ENCODE peak calls at places on chromosomes 1 and 21, in five cellular contexts. M, E, W, F and Q are unnamed samples.

GRCh38 chr1:70459502-70460225 is 48.6 kb downstream of the CTH start:
- DNase-seq in E (no peak), F (no peak), W (no peak), M (no peak), Q (no peak)

GRCh38 chr1:151606867-151607266 is 5.0 kb upstream of the SNX27 start:
- DNase-seq in E (no peak), F (no peak), W (no peak), M (no peak), Q (no peak)

GRCh38 chr1:198549863-198550262 is 9.4 kb upstream of the ATP6V1G3 start:
- DNase-seq in E (no peak), F (no peak), W (no peak), M (no peak), Q (no peak)

GRCh38 chr1:237191403-237191802 is 149.4 kb downstream of the RYR2 start:
- DNase-seq in F (no peak), M (no peak), W (no peak), E (no peak), Q (no peak)

GRCh38 chr1:229579101-229579651 is 20.7 kb upstream of the ABCB10 start:
- DNase-seq in F (peak), W (no peak), E (peak), M (no peak), Q (no peak)

GRCh38 chr1:238558156-238558555 is 667.4 kb upstream of the ZP4 start:
- DNase-seq in W (no peak), E (no peak), M (no peak), F (no peak), Q (no peak)

GRCh38 chr1:35642472-35642955 is 1.2 kb upstream of the PSMB2 start:
- DNase-seq in M (no peak), F (no peak), E (no peak), W (peak), Q (no peak)

GRCh38 chr1:3795453-3796214 is 664 bp downstream of the LRRC47 start:
- DNase-seq in W (no peak), F (no peak), M (no peak), E (no peak), Q (no peak)

GRCh38 chr1:40530735-40531380 is 579 bp upstream of the ZNF684 start:
- DNase-seq in W (peak), E (no peak), F (no peak), M (no peak), Q (no peak)

GRCh38 chr1:209618756-209619420 is 33.3 kb downstream of the LAMB3 start:
- DNase-seq in F (no peak), M (no peak), E (no peak), W (no peak), Q (no peak)

GRCh38 chr1:241592273-241592958 is 47.8 kb downstream of the CHML start:
- DNase-seq in E (no peak), W (no peak), F (no peak), M (no peak), Q (no peak)

GRCh38 chr21:41764558-41765392 is 2.1 kb downstream of the RIPK4 start:
- DNase-seq in E (no peak), W (peak), M (no peak), F (no peak), Q (no peak)

GRCh38 chr1:20071416-20071815 is 1.4 kb downstream of the PLA2G5 start:
- DNase-seq in W (no peak), E (no peak), M (no peak), F (no peak), Q (no peak)

GRCh38 chr1:8497196-8497878 is 179.4 kb downstream of the SLC45A1 start:
- DNase-seq in M (no peak), W (peak), F (no peak), E (no peak), Q (no peak)

GRCh38 chr1:209646558-209646957 is 5.7 kb downstream of the LAMB3 start:
- DNase-seq in M (no peak), E (no peak), F (no peak), W (peak), Q (no peak)

GRCh38 chr1:89089962-89090361 is 25.0 kb upstream of the GBP1 start:
- DNase-seq in M (no peak), F (no peak), W (no peak), E (no peak), Q (no peak)

GRCh38 chr1:84344286-84344685 is 42.8 kb downstream of the SAMD13 start:
- DNase-seq in W (no peak), M (no peak), E (no peak), F (no peak), Q (no peak)

GRCh38 chr1:203351037-203351625 is at the start of gene FMOD:
- DNase-seq in W (no peak), F (no peak), M (no peak), E (peak), Q (no peak)

GRCh38 chr1:113452921-113453770 is 62.8 kb downstream of the MAGI3 start:
- DNase-seq in M (no peak), E (no peak), W (peak), F (no peak), Q (no peak)

GRCh38 chr1:13809461-13810159 is 109.6 kb downstream of the PRDM2 start:
- DNase-seq in W (no peak), F (peak), E (no peak), M (no peak), Q (no peak)

GRCh38 chr1:19885821-19886220 is 3.6 kb downstream of the OTUD3 start:
- DNase-seq in F (no peak), E (no peak), M (no peak), W (no peak), Q (no peak)

GRCh38 chr1:11598461-11598860 is 55.8 kb downstream of the FBXO2 start:
- DNase-seq in M (no peak), E (no peak), F (no peak), W (no peak), Q (no peak)

GRCh38 chr1:165376041-165376810 is 19.7 kb upstream of the LMX1A start:
- DNase-seq in M (no peak), W (no peak), E (peak), F (peak), Q (no peak)

GRCh38 chr1:77511440-77511840 is 171.0 kb downstream of the ZZZ3 start:
- DNase-seq in M (no peak), F (no peak), W (peak), E (no peak), Q (no peak)

GRCh38 chr1:190019717-190020116 is 457.9 kb downstream of the BRINP3 start:
- DNase-seq in E (no peak), F (no peak), M (no peak), W (peak), Q (no peak)

GRCh38 chr1:119674835-119675289 is 26.8 kb upstream of the ZNF697 start:
- DNase-seq in W (no peak), E (peak), M (no peak), F (no peak), Q (no peak)

GRCh38 chr1:162666006-162666645 is 33.9 kb downstream of the DDR2 start:
- DNase-seq in W (no peak), F (no peak), E (no peak), M (no peak), Q (no peak)

GRCh38 chr1:236952279-236953003 is 51.8 kb downstream of the MT1HL1 start:
- DNase-seq in F (no peak), M (no peak), E (no peak), W (no peak), Q (no peak)

GRCh38 chr1:67586596-67586995 is 98.4 kb upstream of the GADD45A start:
- DNase-seq in M (no peak), E (no peak), W (no peak), F (no peak), Q (no peak)

GRCh38 chr21:25097648-25098047 is 509.6 kb downstream of the MRPL39 start:
- DNase-seq in E (no peak), M (no peak), F (no peak), W (no peak), Q (no peak)

GRCh38 chr1:183327429-183328290 is 90.5 kb downstream of the NMNAT2 start:
- DNase-seq in E (peak), F (no peak), W (no peak), M (no peak), Q (no peak)

GRCh38 chr1:93908394-93909145 is 660 bp downstream of the GCLM start:
- DNase-seq in M (no peak), F (peak), E (peak), W (peak), Q (no peak)

GRCh38 chr1:221718391-221719277 is 23.3 kb downstream of the DUSP10 start:
- DNase-seq in E (no peak), F (no peak), M (no peak), W (peak), Q (no peak)

GRCh38 chr1:244361764-244362473 is 89.8 kb downstream of the ADSS2 start:
- DNase-seq in W (peak), F (no peak), M (no peak), E (no peak), Q (no peak)

GRCh38 chr1:109764561-109765482 is 1.1 kb upstream of the EPS8L3 start:
- DNase-seq in F (no peak), W (no peak), E (peak), M (no peak), Q (no peak)

GRCh38 chr1:178451529-178451928 is 45.2 kb downstream of the CLEC20A start:
- DNase-seq in E (no peak), M (no peak), F (no peak), W (no peak), Q (no peak)

GRCh38 chr1:213277036-213277435 is 226.0 kb downstream of the RPS6KC1 start:
- DNase-seq in F (no peak), W (no peak), M (no peak), E (no peak), Q (no peak)

GRCh38 chr1:179353546-179353945 is 12.2 kb upstream of the AXDND1 start:
- DNase-seq in M (no peak), F (no peak), E (peak), W (no peak), Q (no peak)

GRCh38 chr1:245277276-245277675 is 122.5 kb downstream of the KIF26B start:
- DNase-seq in W (no peak), F (no peak), M (no peak), E (no peak), Q (peak)

GRCh38 chr1:231866392-231867331 is 240.1 kb downstream of the DISC1 start:
- DNase-seq in M (no peak), E (peak), W (peak), F (peak), Q (no peak)

GRCh38 chr21:37257967-37258877 is 8.9 kb downstream of the VPS26C start:
- DNase-seq in F (peak), E (peak), W (peak), M (no peak), Q (no peak)
- TF ChIP-seq POLR2A in F (no peak), E (no peak), W (peak), M (no peak), Q (no peak)

DNA sequence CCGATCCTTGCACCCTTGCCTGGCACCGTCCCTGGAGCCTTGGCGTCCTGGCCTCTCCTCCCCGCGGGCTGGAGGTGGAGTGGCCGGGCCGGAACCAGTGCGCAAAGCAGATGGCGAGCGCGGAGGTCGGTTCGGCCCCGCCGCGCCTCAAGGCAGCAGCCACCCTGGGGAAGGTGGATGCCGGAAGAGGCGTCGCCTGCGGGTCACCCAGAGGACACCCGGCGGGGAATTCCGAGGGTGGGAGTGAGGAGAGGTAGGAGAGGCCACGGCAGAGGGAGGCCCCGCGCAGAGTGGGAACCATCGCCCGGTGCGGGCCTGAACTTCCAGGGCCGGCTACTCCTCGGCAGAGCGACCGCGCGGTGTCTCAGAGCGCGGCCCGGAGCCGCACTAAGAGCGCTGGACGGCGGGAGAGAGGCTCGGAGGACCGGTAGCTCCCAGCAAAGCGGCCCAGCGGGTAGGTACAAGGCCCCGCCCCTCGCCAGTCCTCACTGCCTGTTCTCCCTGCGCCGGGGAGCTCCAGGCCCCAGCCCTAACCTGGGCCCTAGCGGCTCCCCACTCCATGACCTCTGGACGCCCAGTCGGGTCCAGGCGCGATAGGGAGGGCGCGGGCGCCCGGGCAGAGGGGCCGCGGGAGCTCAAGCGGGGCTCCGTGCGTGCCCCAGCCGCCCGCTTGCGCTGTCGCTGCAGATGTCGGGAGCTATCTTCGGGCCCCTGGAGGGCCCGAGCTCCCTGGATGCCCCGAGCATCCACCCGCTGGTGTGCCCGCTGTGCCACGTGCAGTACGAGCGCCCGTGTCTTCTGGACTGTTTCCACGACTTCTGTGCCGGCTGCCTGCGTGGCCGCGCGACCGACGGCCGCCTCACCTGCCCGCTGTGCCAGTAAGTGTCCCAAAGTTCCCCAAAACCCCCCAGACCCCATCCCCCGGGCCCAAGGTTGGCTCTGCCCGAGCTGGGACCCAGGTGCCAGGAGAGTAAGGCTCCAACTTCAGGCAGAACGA is at the start of gene RNF207:
- DNase-seq in M (no peak), E (peak), F (peak), W (peak), Q (no peak)
- TF ChIP-seq POLR2A in M (peak), E (peak), F (peak), W (peak), Q (no peak)

DNA sequence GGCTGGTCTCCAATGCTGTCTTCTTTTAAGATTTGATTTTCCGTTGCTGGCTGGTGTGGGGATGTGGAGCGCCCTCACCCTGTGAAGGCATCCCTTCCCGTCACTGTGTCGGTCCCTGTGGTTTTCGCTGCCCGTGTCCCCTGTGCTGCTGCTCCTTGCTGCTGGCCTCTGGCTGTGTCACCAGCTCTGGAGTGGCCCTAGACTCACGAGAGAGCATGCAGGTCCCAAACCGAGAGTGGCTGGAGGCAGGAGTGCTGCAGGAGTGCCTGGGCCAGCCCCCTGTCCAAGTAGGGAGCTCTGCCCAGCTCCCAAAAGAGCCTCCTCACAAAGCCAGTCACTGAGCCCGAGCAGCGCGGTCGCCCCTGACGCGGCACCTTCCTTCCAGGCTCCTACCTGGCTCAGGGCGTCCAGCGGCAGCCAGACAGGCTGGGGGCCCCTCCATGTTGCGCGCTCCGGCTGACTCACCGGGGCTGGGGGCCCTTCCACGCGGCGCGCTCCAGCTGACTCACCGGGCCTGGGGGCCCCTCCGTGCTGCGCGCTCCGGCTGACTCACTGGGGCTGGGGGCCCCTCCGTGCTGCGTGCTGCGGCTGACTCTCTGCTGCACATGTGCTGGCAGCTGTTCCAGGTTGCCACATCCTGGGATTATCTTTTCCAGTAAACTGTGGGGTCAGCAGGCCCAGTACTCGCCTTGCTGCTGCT is 106.7 kb upstream of the COL6A1 start:
- DNase-seq in F (no peak), M (no peak), W (no peak), E (peak), Q (no peak)
- TF ChIP-seq POLR2A in F (no peak), M (no peak), W (no peak), E (peak), Q (no peak)

GRCh38 chr1:156748670-156749428 is 2.6 kb downstream of the HDGF start:
- DNase-seq in M (no peak), F (no peak), W (peak), E (peak), Q (peak)

GRCh38 chr1:156744786-156745419 is 4.0 kb upstream of the MRPL24 start:
- DNase-seq in E (no peak), W (no peak), F (peak), M (no peak), Q (peak)

GRCh38 chr1:156747737-156748669 is 3.5 kb downstream of the HDGF start:
- DNase-seq in W (no peak), F (no peak), E (no peak), M (no peak), Q (no peak)

GRCh38 chr1:156746381-156746715 is 5.1 kb downstream of the HDGF start:
- DNase-seq in M (no peak), W (no peak), E (no peak), F (no peak), Q (no peak)

DNA sequence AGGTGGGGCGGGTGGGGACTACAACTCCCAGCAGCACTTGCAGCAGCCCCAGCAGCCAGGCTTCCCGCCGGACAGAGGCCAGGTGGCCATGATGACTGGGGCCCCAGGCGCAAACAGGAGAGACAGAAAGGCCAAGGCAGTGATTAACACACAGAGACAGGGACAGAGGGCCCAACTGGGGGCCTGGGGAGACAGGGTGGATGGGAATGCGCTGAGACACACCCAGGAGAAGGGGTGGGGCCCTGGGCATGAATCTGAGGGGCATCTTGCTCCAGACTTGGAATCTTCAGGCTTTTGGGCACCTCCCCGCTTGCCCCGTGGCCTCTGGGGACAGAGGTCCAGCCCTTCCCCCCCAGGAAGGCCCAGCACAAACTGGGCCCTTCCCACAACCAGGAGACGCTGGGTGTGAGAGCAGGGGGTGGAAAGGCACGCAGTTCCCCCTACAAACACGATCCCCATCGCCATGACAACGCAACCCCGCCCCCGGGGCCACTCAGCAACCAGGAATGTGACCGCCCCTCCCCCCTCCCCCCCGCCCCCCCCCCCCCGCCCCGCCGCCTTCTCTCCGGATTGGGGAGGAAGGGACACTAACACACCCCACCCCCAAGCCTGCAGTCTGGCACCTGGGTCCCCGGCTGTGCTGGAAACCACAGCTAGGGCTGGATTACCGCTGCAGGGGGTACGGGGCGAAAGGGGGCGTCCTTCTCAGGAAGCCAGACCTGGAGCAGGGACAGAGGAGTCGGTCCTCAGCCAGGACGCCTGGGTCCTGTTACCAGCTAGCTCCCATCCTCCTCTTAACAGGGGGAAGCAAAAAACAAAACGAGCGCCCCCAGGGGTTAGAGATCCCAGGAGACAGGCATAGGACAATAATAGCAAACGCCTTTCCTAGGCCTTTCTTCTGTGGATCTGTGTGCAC is 4.5 kb downstream of the HDGF start:
- DNase-seq in F (peak), W (peak), M (no peak), E (peak), Q (peak)
- TF ChIP-seq POLR2A in F (no peak), W (peak), M (no peak), E (peak), Q (peak)

DNA sequence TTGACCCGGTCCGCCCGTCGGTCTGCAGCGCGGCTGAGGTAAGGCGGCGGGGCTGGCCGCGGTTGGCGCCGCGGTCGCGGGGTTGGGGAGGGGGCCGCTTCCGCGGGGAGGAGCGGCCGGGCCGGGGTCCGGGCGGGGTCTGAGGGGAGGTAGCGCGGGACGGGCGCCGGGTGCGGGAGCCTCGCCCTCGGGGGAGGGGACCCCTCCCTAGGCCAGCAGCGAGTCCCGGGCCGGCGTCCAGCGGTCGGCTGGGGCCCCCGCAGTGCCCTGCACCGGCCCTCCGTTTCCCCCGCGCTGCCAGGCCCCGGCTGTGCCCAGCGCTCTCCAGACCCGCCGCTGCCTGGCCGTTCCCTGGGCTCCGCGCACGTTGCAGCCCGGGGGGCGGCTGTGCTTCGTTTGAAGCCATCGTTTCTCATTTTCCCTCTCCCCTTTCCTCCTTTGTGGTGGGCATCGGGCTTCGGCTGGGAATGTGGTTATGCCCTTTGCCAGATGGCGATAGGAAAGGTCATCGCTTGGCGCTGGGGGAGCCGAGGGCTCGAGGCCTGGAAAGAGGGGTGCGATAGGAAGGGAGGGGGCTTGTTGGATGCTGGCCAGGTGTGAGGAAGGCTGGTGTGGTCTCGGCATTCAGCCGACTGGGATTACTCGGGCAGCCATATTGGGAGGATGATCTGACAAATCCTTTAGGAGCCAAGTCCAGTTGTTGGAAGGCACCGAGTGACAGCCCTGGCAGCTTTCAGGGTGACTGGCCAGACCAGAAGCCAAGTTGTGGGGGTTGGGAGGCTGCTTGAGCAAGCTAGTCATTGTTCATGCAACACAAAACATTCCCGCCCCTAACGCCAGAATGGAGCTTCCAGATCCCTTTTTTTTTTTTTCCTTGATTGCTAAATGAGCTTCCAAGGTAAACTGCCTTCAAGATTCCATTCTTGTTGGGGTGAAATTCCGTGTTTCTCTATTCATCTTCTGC is 753 bp downstream of the KIF1B start:
- DNase-seq in W (peak), E (peak), F (peak), M (peak), Q (peak)
- TF ChIP-seq POLR2A in W (no peak), E (peak), F (no peak), M (peak), Q (no peak)